ENCODE peak calls at places on chromosomes 13 and 19, in eight cellular contexts. M is fibroblast of villous mesenchyme, W is neural crest cell, O is lung, N is PC-3, I is fibroblast of mammary gland, A is cardiac fibroblast, T is heart right ventricle. H is an unnamed sample.

GRCh38 chr13:100872761-100873160 is 198.2 kb upstream of the TMTC4 start:
- DNase-seq in M (peak), I (peak), O (no peak), W (no peak), T (no peak), A (peak), N (no peak), H (no peak)

GRCh38 chr13:94585543-94586101 is 10.3 kb downstream of the TGDS start:
- DNase-seq in W (no peak), M (no peak), I (no peak), T (no peak), O (no peak), N (no peak), A (no peak), H (no peak)

GRCh38 chr19:911197-912033 is 1.6 kb downstream of the R3HDM4 start:
- DNase-seq in I (no peak), T (no peak), A (no peak), O (no peak), N (no peak), W (no peak), M (no peak), H (no peak)

GRCh38 chr19:7912144-7912696 is 2.4 kb upstream of the TGFBR3L start:
- DNase-seq in W (no peak), O (no peak), M (no peak), A (no peak), T (no peak), N (no peak), I (no peak), H (no peak)

GRCh38 chr13:26882731-26883130 is 122.1 kb upstream of the GPR12 start:
- DNase-seq in M (no peak), T (no peak), N (no peak), W (no peak), A (no peak), I (no peak), O (no peak), H (no peak)

GRCh38 chr19:50516859-50517703 is 3.4 kb upstream of the ASPDH start:
- DNase-seq in O (no peak), M (no peak), A (no peak), I (no peak), T (no peak), W (no peak), N (no peak), H (no peak)

GRCh38 chr19:372306-372890 is 27.8 kb upstream of the MIER2 start:
- DNase-seq in M (peak), T (peak), O (no peak), W (no peak), I (peak), A (peak), N (no peak), H (no peak)

GRCh38 chr13:112619730-112620639 is 32.0 kb upstream of the TUBGCP3 start:
- DNase-seq in N (no peak), A (peak), T (no peak), O (peak), M (peak), I (peak), W (peak), H (peak)

GRCh38 chr13:61110804-61111203 is 304.8 kb downstream of the PCDH20 start:
- DNase-seq in O (no peak), A (no peak), N (peak), M (no peak), T (no peak), I (no peak), W (no peak), H (no peak)

GRCh38 chr13:47480121-47480520 is 521.0 kb downstream of the SUCLA2 start:
- DNase-seq in N (peak), T (no peak), I (peak), M (peak), O (no peak), A (peak), W (no peak), H (no peak)

GRCh38 chr13:90365130-90365529 is 982.4 kb upstream of the MIR17HG start:
- DNase-seq in M (peak), A (peak), I (peak), O (no peak), W (no peak), N (no peak), T (no peak), H (no peak)
- TF ChIP-seq CTCF in M (peak), A (peak), I (peak), O (no peak), W (peak), N (peak), T (peak), H (no peak)

DNA sequence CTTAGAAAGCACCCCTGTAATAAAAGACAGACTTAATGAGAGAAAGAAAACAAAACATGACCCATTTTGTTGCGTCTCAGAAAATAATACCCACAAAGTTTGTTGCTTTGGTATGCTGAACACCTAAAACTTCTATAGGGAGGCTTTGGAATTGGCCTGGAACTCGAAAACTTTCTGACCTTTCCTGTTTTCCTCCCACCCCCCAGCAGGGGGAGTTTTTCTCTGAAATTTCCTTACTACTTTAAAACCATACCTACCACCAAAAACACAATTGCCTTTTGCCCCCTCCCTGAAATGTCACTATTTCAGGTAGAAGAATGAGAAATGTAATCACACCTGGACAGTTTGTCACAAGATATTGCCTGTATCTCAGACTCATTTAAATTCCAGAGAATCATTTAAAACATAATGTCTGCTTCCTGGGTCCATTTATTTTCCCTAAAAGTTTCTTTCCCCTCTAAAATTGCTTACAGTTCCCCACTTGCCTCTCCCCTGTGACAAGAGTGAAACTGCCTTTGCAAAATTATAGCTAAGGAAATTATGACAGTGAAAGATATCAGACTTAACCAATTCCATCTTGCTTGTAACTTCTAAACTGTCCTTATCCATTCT is 2700.2 kb downstream of the PCDH9 start:
- DNase-seq in W (no peak), A (peak), M (no peak), I (peak), T (no peak), O (no peak), N (peak), H (no peak)
- TF ChIP-seq CTCF in W (peak), A (peak), M (peak), I (peak), T (peak), O (no peak), N (peak), H (peak)

GRCh38 chr19:2575734-2576481 is 100.0 kb downstream of the GADD45B start:
- DNase-seq in O (no peak), W (no peak), T (peak), M (peak), N (no peak), A (peak), I (peak), H (no peak)
- TF ChIP-seq CTCF in O (no peak), W (no peak), T (no peak), M (no peak), N (no peak), A (no peak), I (no peak), H (no peak)

DNA sequence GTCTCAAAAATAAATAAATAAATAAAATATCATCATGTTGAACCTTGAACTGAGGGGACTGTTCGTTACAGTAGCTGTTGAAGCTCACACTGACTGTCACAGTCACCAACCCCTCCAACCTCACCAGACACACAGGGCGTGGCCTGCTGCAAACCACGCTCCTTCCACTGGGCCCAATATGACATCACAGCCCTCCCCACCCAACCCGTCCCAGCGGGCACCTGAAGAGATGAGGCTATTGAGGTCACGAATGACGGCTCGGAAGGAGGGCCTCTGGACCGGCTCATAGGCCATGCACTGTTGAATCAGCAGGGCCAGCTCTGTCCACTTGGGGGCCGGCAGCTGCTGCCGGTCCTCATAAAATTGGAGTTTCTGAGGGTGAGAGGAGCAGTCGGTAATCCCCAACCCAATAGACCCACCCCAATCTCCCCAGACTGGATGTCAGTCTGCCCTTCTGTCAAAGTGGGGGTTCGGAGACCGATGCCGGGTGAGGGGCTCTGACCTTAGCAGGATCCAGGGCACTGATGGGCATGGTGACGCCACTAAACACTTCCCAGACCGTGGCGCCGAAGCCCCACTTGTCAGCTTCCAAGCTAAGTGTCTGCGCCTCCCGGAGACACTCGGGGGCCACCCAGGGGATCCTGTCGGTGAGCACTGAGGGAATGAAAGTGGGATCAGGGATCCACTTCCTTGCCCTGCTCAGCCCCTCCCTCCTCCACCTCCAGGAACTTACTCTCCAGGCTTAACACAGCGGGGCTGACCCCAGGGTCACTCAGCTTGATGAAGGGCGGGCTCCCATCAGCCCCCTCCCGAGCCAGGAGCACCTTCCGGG is 13.2 kb downstream of the JAK3 start:
- DNase-seq in N (no peak), I (no peak), O (no peak), T (no peak), W (peak), M (no peak), A (no peak), H (no peak)
- TF ChIP-seq CTCF in N (no peak), I (peak), O (no peak), T (no peak), W (no peak), M (peak), A (no peak), H (peak)

GRCh38 chr19:16726916-16727315 is 7.3 kb downstream of the NWD1 start:
- DNase-seq in I (no peak), N (no peak), W (no peak), M (no peak), T (no peak), O (no peak), A (no peak), H (no peak)
- TF ChIP-seq CTCF in I (no peak), N (no peak), W (no peak), M (no peak), T (no peak), O (no peak), A (no peak), H (no peak)

DNA sequence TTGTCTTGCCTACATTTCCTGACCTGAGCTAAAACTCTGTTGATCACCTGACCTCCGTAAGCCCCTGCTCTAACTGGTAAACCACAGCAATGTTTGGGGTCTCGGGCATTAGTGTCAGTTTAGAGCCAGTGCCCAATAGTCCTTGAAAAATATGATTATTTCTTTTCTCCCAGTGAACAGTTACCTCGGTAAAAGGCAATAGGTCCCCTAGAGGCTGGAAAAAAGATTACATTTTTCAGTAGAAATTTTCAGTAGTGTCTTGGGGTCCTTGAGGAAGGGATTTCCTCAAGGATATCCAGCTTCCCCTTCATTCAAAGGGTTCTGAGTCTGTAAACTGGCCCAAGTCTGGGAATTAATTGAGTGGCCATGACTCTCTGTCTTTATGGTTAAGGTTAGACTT is 177.5 kb downstream of the SLC7A1 start:
- DNase-seq in T (no peak), O (no peak), N (no peak), A (no peak), I (no peak), M (no peak), W (no peak), H (no peak)
- TF ChIP-seq CTCF in T (no peak), O (no peak), N (peak), A (no peak), I (peak), M (peak), W (peak), H (no peak)

DNA sequence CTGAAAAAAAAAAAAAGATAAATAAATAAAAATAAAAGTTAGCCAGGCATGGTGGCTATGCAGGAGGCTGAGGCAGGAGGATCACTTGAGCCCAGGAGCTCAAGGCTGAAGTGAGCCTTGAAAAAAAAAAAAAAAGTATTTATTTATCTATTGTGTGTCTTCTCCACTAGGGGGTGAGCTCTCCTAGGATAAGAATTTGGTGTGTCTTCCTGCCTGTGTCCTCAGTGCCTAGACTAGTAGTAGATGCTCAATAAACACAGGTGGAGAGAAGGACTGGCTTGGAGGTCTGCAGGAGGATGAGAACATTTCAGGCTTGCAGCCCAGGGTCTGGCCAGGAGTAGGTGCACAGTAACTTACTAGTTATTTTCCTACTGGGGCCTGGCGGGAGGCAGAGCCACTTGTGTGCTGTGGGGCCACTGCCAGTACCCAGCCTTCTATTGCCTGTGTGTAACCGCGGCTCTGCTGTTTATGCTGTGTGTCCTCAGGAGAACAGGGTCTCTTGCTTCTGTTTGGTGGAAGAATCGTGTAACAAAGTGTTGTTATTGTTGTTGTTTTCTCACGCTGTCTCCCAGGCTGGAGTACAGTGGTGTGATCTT is 5.4 kb downstream of the LMTK3 start:
- DNase-seq in M (peak), I (peak), T (no peak), N (peak), W (no peak), A (peak), O (no peak), H (no peak)
- TF ChIP-seq CTCF in M (peak), I (peak), T (peak), N (peak), W (peak), A (peak), O (peak), H (peak)

H was measured in progenitor cell of endocrine pancreas.